ENCODE peak calls at places on chromosomes 12 and 14, in nine cellular contexts. One of them, this sample, is unnamed.

GRCh38 chr12:110733857-110734373 is 8.8 kb downstream of the PPP1CC start:
- DNase-seq in PC-9: no peak
- DNase-seq in NCI-H226: no peak
- DNase-seq in central memory CD4-positive, alpha-beta T cell: no peak
- DNase-seq in stimulated activated CD4-positive, alpha-beta T cell treated with anti-CD3 and anti-CD28 coated beads, Interleukin-12 subunit alpha, Interleukin-12 subunit beta, amount 100 ng/mL, for 4 hours: no peak
- DNase-seq in naive thymus-derived CD8-positive, alpha-beta T cell: no peak
- DNase-seq in CD8-positive, alpha-beta memory T cell: no peak
- DNase-seq in GM03348: no peak
- DNase-seq in ELR: no peak
- DNase-seq in this sample: no peak

GRCh38 chr12:49502590-49502989 is 36.2 kb upstream of the KCNH3 start:
- DNase-seq in CD8-positive, alpha-beta memory T cell: no peak
- DNase-seq in stimulated activated CD4-positive, alpha-beta T cell treated with anti-CD3 and anti-CD28 coated beads, Interleukin-12 subunit alpha, Interleukin-12 subunit beta, amount 100 ng/mL, for 4 hours: no peak
- DNase-seq in naive thymus-derived CD8-positive, alpha-beta T cell: no peak
- DNase-seq in ELR: peak
- DNase-seq in GM03348: no peak
- DNase-seq in PC-9: no peak
- DNase-seq in central memory CD4-positive, alpha-beta T cell: no peak
- DNase-seq in NCI-H226: no peak
- DNase-seq in this sample: peak

GRCh38 chr14:67814826-67815225 is 1.6 kb downstream of the ZFYVE26 start:
- DNase-seq in CD8-positive, alpha-beta memory T cell: no peak
- DNase-seq in central memory CD4-positive, alpha-beta T cell: no peak
- DNase-seq in GM03348: no peak
- DNase-seq in stimulated activated CD4-positive, alpha-beta T cell treated with anti-CD3 and anti-CD28 coated beads, Interleukin-12 subunit alpha, Interleukin-12 subunit beta, amount 100 ng/mL, for 4 hours: no peak
- DNase-seq in PC-9: no peak
- DNase-seq in naive thymus-derived CD8-positive, alpha-beta T cell: no peak
- DNase-seq in NCI-H226: no peak
- DNase-seq in ELR: no peak
- DNase-seq in this sample: no peak

GRCh38 chr14:22226381-22226780 is 362.6 kb downstream of the DAD1 start:
- DNase-seq in CD8-positive, alpha-beta memory T cell: no peak
- DNase-seq in stimulated activated CD4-positive, alpha-beta T cell treated with anti-CD3 and anti-CD28 coated beads, Interleukin-12 subunit alpha, Interleukin-12 subunit beta, amount 100 ng/mL, for 4 hours: no peak
- DNase-seq in central memory CD4-positive, alpha-beta T cell: peak
- DNase-seq in GM03348: no peak
- DNase-seq in naive thymus-derived CD8-positive, alpha-beta T cell: peak
- DNase-seq in ELR: peak
- DNase-seq in PC-9: no peak
- DNase-seq in NCI-H226: peak
- DNase-seq in this sample: no peak

GRCh38 chr12:111168009-111168786 is 200.7 kb downstream of the PHETA1 start:
- DNase-seq in PC-9: no peak
- DNase-seq in ELR: no peak
- DNase-seq in NCI-H226: no peak
- DNase-seq in naive thymus-derived CD8-positive, alpha-beta T cell: no peak
- DNase-seq in stimulated activated CD4-positive, alpha-beta T cell treated with anti-CD3 and anti-CD28 coated beads, Interleukin-12 subunit alpha, Interleukin-12 subunit beta, amount 100 ng/mL, for 4 hours: no peak
- DNase-seq in GM03348: no peak
- DNase-seq in CD8-positive, alpha-beta memory T cell: no peak
- DNase-seq in central memory CD4-positive, alpha-beta T cell: no peak
- DNase-seq in this sample: no peak

GRCh38 chr12:49893753-49894752 is 9.6 kb downstream of the FAIM2 start:
- DNase-seq in PC-9: peak
- DNase-seq in stimulated activated CD4-positive, alpha-beta T cell treated with anti-CD3 and anti-CD28 coated beads, Interleukin-12 subunit alpha, Interleukin-12 subunit beta, amount 100 ng/mL, for 4 hours: no peak
- DNase-seq in central memory CD4-positive, alpha-beta T cell: no peak
- DNase-seq in GM03348: no peak
- DNase-seq in CD8-positive, alpha-beta memory T cell: no peak
- DNase-seq in ELR: peak
- DNase-seq in NCI-H226: peak
- DNase-seq in naive thymus-derived CD8-positive, alpha-beta T cell: no peak
- DNase-seq in this sample: peak

GRCh38 chr12:64323476-64324225 is 66.9 kb downstream of the C12orf56 start:
- DNase-seq in central memory CD4-positive, alpha-beta T cell: no peak
- DNase-seq in stimulated activated CD4-positive, alpha-beta T cell treated with anti-CD3 and anti-CD28 coated beads, Interleukin-12 subunit alpha, Interleukin-12 subunit beta, amount 100 ng/mL, for 4 hours: no peak
- DNase-seq in ELR: no peak
- DNase-seq in CD8-positive, alpha-beta memory T cell: no peak
- DNase-seq in GM03348: no peak
- DNase-seq in naive thymus-derived CD8-positive, alpha-beta T cell: no peak
- DNase-seq in NCI-H226: no peak
- DNase-seq in PC-9: no peak
- DNase-seq in this sample: no peak

GRCh38 chr12:6200266-6201198 is at the start of gene CD9:
- DNase-seq in CD8-positive, alpha-beta memory T cell: no peak
- DNase-seq in stimulated activated CD4-positive, alpha-beta T cell treated with anti-CD3 and anti-CD28 coated beads, Interleukin-12 subunit alpha, Interleukin-12 subunit beta, amount 100 ng/mL, for 4 hours: peak
- DNase-seq in central memory CD4-positive, alpha-beta T cell: no peak
- DNase-seq in NCI-H226: peak
- DNase-seq in ELR: peak
- DNase-seq in PC-9: peak
- DNase-seq in naive thymus-derived CD8-positive, alpha-beta T cell: peak
- DNase-seq in GM03348: peak
- DNase-seq in this sample: no peak

GRCh38 chr12:4997939-4998338 is 45.7 kb upstream of the KCNA5 start:
- DNase-seq in central memory CD4-positive, alpha-beta T cell: no peak
- DNase-seq in PC-9: no peak
- DNase-seq in naive thymus-derived CD8-positive, alpha-beta T cell: no peak
- DNase-seq in NCI-H226: peak
- DNase-seq in CD8-positive, alpha-beta memory T cell: no peak
- DNase-seq in ELR: peak
- DNase-seq in stimulated activated CD4-positive, alpha-beta T cell treated with anti-CD3 and anti-CD28 coated beads, Interleukin-12 subunit alpha, Interleukin-12 subunit beta, amount 100 ng/mL, for 4 hours: no peak
- DNase-seq in GM03348: peak
- DNase-seq in this sample: peak

GRCh38 chr14:99905121-99905520 is 111.9 kb downstream of the EML1 start:
- DNase-seq in GM03348: no peak
- DNase-seq in CD8-positive, alpha-beta memory T cell: no peak
- DNase-seq in ELR: no peak
- DNase-seq in naive thymus-derived CD8-positive, alpha-beta T cell: no peak
- DNase-seq in NCI-H226: no peak
- DNase-seq in central memory CD4-positive, alpha-beta T cell: no peak
- DNase-seq in stimulated activated CD4-positive, alpha-beta T cell treated with anti-CD3 and anti-CD28 coated beads, Interleukin-12 subunit alpha, Interleukin-12 subunit beta, amount 100 ng/mL, for 4 hours: no peak
- DNase-seq in PC-9: no peak
- DNase-seq in this sample: no peak

GRCh38 chr12:82876075-82876474 is 189.4 kb downstream of the TMTC2 start:
- DNase-seq in stimulated activated CD4-positive, alpha-beta T cell treated with anti-CD3 and anti-CD28 coated beads, Interleukin-12 subunit alpha, Interleukin-12 subunit beta, amount 100 ng/mL, for 4 hours: no peak
- DNase-seq in central memory CD4-positive, alpha-beta T cell: no peak
- DNase-seq in ELR: no peak
- DNase-seq in NCI-H226: no peak
- DNase-seq in GM03348: no peak
- DNase-seq in PC-9: no peak
- DNase-seq in naive thymus-derived CD8-positive, alpha-beta T cell: no peak
- DNase-seq in CD8-positive, alpha-beta memory T cell: no peak
- DNase-seq in this sample: no peak

GRCh38 chr12:131218291-131219172 is 264.8 kb downstream of the ADGRD1 start:
- DNase-seq in NCI-H226: no peak
- DNase-seq in central memory CD4-positive, alpha-beta T cell: no peak
- DNase-seq in GM03348: no peak
- DNase-seq in CD8-positive, alpha-beta memory T cell: no peak
- DNase-seq in stimulated activated CD4-positive, alpha-beta T cell treated with anti-CD3 and anti-CD28 coated beads, Interleukin-12 subunit alpha, Interleukin-12 subunit beta, amount 100 ng/mL, for 4 hours: no peak
- DNase-seq in PC-9: no peak
- DNase-seq in ELR: no peak
- DNase-seq in naive thymus-derived CD8-positive, alpha-beta T cell: no peak
- DNase-seq in this sample: no peak

GRCh38 chr12:41419151-41419893 is 231.2 kb downstream of the PDZRN4 start:
- DNase-seq in ELR: no peak
- DNase-seq in central memory CD4-positive, alpha-beta T cell: no peak
- DNase-seq in PC-9: no peak
- DNase-seq in stimulated activated CD4-positive, alpha-beta T cell treated with anti-CD3 and anti-CD28 coated beads, Interleukin-12 subunit alpha, Interleukin-12 subunit beta, amount 100 ng/mL, for 4 hours: no peak
- DNase-seq in CD8-positive, alpha-beta memory T cell: no peak
- DNase-seq in NCI-H226: no peak
- DNase-seq in naive thymus-derived CD8-positive, alpha-beta T cell: no peak
- DNase-seq in GM03348: no peak
- DNase-seq in this sample: no peak

GRCh38 chr12:108591267-108591980 is 6.5 kb downstream of the TMEM119 start:
- DNase-seq in PC-9: no peak
- DNase-seq in ELR: no peak
- DNase-seq in CD8-positive, alpha-beta memory T cell: no peak
- DNase-seq in GM03348: no peak
- DNase-seq in naive thymus-derived CD8-positive, alpha-beta T cell: peak
- DNase-seq in NCI-H226: no peak
- DNase-seq in stimulated activated CD4-positive, alpha-beta T cell treated with anti-CD3 and anti-CD28 coated beads, Interleukin-12 subunit alpha, Interleukin-12 subunit beta, amount 100 ng/mL, for 4 hours: no peak
- DNase-seq in central memory CD4-positive, alpha-beta T cell: no peak
- DNase-seq in this sample: no peak

GRCh38 chr14:95097385-95097784 is 59.9 kb downstream of the DICER1 start:
- DNase-seq in GM03348: peak
- DNase-seq in ELR: no peak
- DNase-seq in CD8-positive, alpha-beta memory T cell: no peak
- DNase-seq in NCI-H226: no peak
- DNase-seq in naive thymus-derived CD8-positive, alpha-beta T cell: no peak
- DNase-seq in PC-9: no peak
- DNase-seq in stimulated activated CD4-positive, alpha-beta T cell treated with anti-CD3 and anti-CD28 coated beads, Interleukin-12 subunit alpha, Interleukin-12 subunit beta, amount 100 ng/mL, for 4 hours: no peak
- DNase-seq in central memory CD4-positive, alpha-beta T cell: no peak
- DNase-seq in this sample: peak

GRCh38 chr14:105841022-105842009 is 314.9 kb downstream of the TMEM121 start:
- DNase-seq in NCI-H226: no peak
- DNase-seq in stimulated activated CD4-positive, alpha-beta T cell treated with anti-CD3 and anti-CD28 coated beads, Interleukin-12 subunit alpha, Interleukin-12 subunit beta, amount 100 ng/mL, for 4 hours: no peak
- DNase-seq in naive thymus-derived CD8-positive, alpha-beta T cell: peak
- DNase-seq in CD8-positive, alpha-beta memory T cell: no peak
- DNase-seq in ELR: no peak
- DNase-seq in central memory CD4-positive, alpha-beta T cell: no peak
- DNase-seq in PC-9: no peak
- DNase-seq in GM03348: no peak
- DNase-seq in this sample: no peak

GRCh38 chr12:113007166-113007565 is 28.8 kb downstream of the OAS2 start:
- DNase-seq in stimulated activated CD4-positive, alpha-beta T cell treated with anti-CD3 and anti-CD28 coated beads, Interleukin-12 subunit alpha, Interleukin-12 subunit beta, amount 100 ng/mL, for 4 hours: no peak
- DNase-seq in GM03348: no peak
- DNase-seq in central memory CD4-positive, alpha-beta T cell: no peak
- DNase-seq in CD8-positive, alpha-beta memory T cell: no peak
- DNase-seq in naive thymus-derived CD8-positive, alpha-beta T cell: no peak
- DNase-seq in NCI-H226: peak
- DNase-seq in PC-9: peak
- DNase-seq in ELR: peak
- DNase-seq in this sample: no peak

GRCh38 chr12:59453461-59453860 is 142.4 kb upstream of the SLC16A7 start:
- DNase-seq in GM03348: no peak
- DNase-seq in naive thymus-derived CD8-positive, alpha-beta T cell: no peak
- DNase-seq in NCI-H226: no peak
- DNase-seq in PC-9: no peak
- DNase-seq in CD8-positive, alpha-beta memory T cell: no peak
- DNase-seq in stimulated activated CD4-positive, alpha-beta T cell treated with anti-CD3 and anti-CD28 coated beads, Interleukin-12 subunit alpha, Interleukin-12 subunit beta, amount 100 ng/mL, for 4 hours: no peak
- DNase-seq in central memory CD4-positive, alpha-beta T cell: no peak
- DNase-seq in ELR: no peak
- DNase-seq in this sample: no peak

GRCh38 chr14:77094672-77095284 is 3.3 kb upstream of the CIPC start:
- DNase-seq in PC-9: peak
- DNase-seq in NCI-H226: peak
- DNase-seq in stimulated activated CD4-positive, alpha-beta T cell treated with anti-CD3 and anti-CD28 coated beads, Interleukin-12 subunit alpha, Interleukin-12 subunit beta, amount 100 ng/mL, for 4 hours: peak
- DNase-seq in ELR: peak
- DNase-seq in CD8-positive, alpha-beta memory T cell: peak
- DNase-seq in GM03348: peak
- DNase-seq in central memory CD4-positive, alpha-beta T cell: peak
- DNase-seq in naive thymus-derived CD8-positive, alpha-beta T cell: peak
- DNase-seq in this sample: peak

GRCh38 chr14:68394113-68394718 is 398.7 kb downstream of the ZFP36L1 start:
- DNase-seq in central memory CD4-positive, alpha-beta T cell: no peak
- DNase-seq in PC-9: no peak
- DNase-seq in stimulated activated CD4-positive, alpha-beta T cell treated with anti-CD3 and anti-CD28 coated beads, Interleukin-12 subunit alpha, Interleukin-12 subunit beta, amount 100 ng/mL, for 4 hours: no peak
- DNase-seq in CD8-positive, alpha-beta memory T cell: no peak
- DNase-seq in naive thymus-derived CD8-positive, alpha-beta T cell: no peak
- DNase-seq in GM03348: no peak
- DNase-seq in NCI-H226: no peak
- DNase-seq in ELR: no peak
- DNase-seq in this sample: peak

GRCh38 chr14:88168498-88169165 is 154.4 kb downstream of the KCNK10 start:
- DNase-seq in PC-9: no peak
- DNase-seq in GM03348: peak
- DNase-seq in stimulated activated CD4-positive, alpha-beta T cell treated with anti-CD3 and anti-CD28 coated beads, Interleukin-12 subunit alpha, Interleukin-12 subunit beta, amount 100 ng/mL, for 4 hours: peak
- DNase-seq in NCI-H226: no peak
- DNase-seq in ELR: peak
- DNase-seq in CD8-positive, alpha-beta memory T cell: peak
- DNase-seq in naive thymus-derived CD8-positive, alpha-beta T cell: peak
- DNase-seq in central memory CD4-positive, alpha-beta T cell: peak
- DNase-seq in this sample: peak

GRCh38 chr12:40086471-40086870 is 19.4 kb downstream of the SLC2A13 start:
- DNase-seq in PC-9: no peak
- DNase-seq in CD8-positive, alpha-beta memory T cell: no peak
- DNase-seq in stimulated activated CD4-positive, alpha-beta T cell treated with anti-CD3 and anti-CD28 coated beads, Interleukin-12 subunit alpha, Interleukin-12 subunit beta, amount 100 ng/mL, for 4 hours: no peak
- DNase-seq in GM03348: no peak
- DNase-seq in central memory CD4-positive, alpha-beta T cell: no peak
- DNase-seq in NCI-H226: no peak
- DNase-seq in naive thymus-derived CD8-positive, alpha-beta T cell: no peak
- DNase-seq in ELR: no peak
- DNase-seq in this sample: no peak

GRCh38 chr12:53208877-53209463 is 1.9 kb upstream of the ITGB7 start:
- DNase-seq in NCI-H226: no peak
- DNase-seq in central memory CD4-positive, alpha-beta T cell: no peak
- DNase-seq in CD8-positive, alpha-beta memory T cell: no peak
- DNase-seq in stimulated activated CD4-positive, alpha-beta T cell treated with anti-CD3 and anti-CD28 coated beads, Interleukin-12 subunit alpha, Interleukin-12 subunit beta, amount 100 ng/mL, for 4 hours: no peak
- DNase-seq in naive thymus-derived CD8-positive, alpha-beta T cell: peak
- DNase-seq in PC-9: no peak
- DNase-seq in GM03348: no peak
- DNase-seq in ELR: no peak
- DNase-seq in this sample: no peak

GRCh38 chr12:13124661-13125505 is 21.4 kb upstream of the GSG1 start:
- DNase-seq in stimulated activated CD4-positive, alpha-beta T cell treated with anti-CD3 and anti-CD28 coated beads, Interleukin-12 subunit alpha, Interleukin-12 subunit beta, amount 100 ng/mL, for 4 hours: no peak
- DNase-seq in GM03348: peak
- DNase-seq in CD8-positive, alpha-beta memory T cell: no peak
- DNase-seq in ELR: peak
- DNase-seq in NCI-H226: peak
- DNase-seq in naive thymus-derived CD8-positive, alpha-beta T cell: no peak
- DNase-seq in central memory CD4-positive, alpha-beta T cell: no peak
- DNase-seq in PC-9: peak
- DNase-seq in this sample: peak

GRCh38 chr12:91171475-91171874 is 11.1 kb downstream of the DCN start:
- DNase-seq in ELR: no peak
- DNase-seq in CD8-positive, alpha-beta memory T cell: no peak
- DNase-seq in naive thymus-derived CD8-positive, alpha-beta T cell: no peak
- DNase-seq in stimulated activated CD4-positive, alpha-beta T cell treated with anti-CD3 and anti-CD28 coated beads, Interleukin-12 subunit alpha, Interleukin-12 subunit beta, amount 100 ng/mL, for 4 hours: no peak
- DNase-seq in PC-9: no peak
- DNase-seq in central memory CD4-positive, alpha-beta T cell: no peak
- DNase-seq in NCI-H226: no peak
- DNase-seq in GM03348: no peak
- DNase-seq in this sample: no peak

GRCh38 chr12:111443586-111443985 is 37.9 kb downstream of the SH2B3 start:
- DNase-seq in GM03348: no peak
- DNase-seq in central memory CD4-positive, alpha-beta T cell: no peak
- DNase-seq in PC-9: no peak
- DNase-seq in naive thymus-derived CD8-positive, alpha-beta T cell: no peak
- DNase-seq in NCI-H226: peak
- DNase-seq in stimulated activated CD4-positive, alpha-beta T cell treated with anti-CD3 and anti-CD28 coated beads, Interleukin-12 subunit alpha, Interleukin-12 subunit beta, amount 100 ng/mL, for 4 hours: no peak
- DNase-seq in CD8-positive, alpha-beta memory T cell: no peak
- DNase-seq in ELR: peak
- DNase-seq in this sample: no peak